ENCODE peak calls at places on chromosomes 1 and 21, in nine cellular contexts. D is fibroblast of lung; J is HS-5; T is central memory CD4-positive, alpha-beta T cell; Z is endothelial cell; L is MCF 10A; C is tibial artery; E is ACHN; M is stimulated activated CD8-positive, alpha-beta memory T cell treated with anti-CD3 and anti-CD28 coated beads, Interleukin-15, amount 100 ng/mL, for 48 hours. U is an unnamed sample.

GRCh38 chr1:111967886-111968285 is 21.6 kb downstream of the KCND3 start:
- DNase-seq in C (no peak), J (no peak), E (no peak), Z (no peak), T (no peak), M (no peak), D (no peak), L (no peak), U (no peak)

GRCh38 chr1:228351850-228352249 is 54.8 kb downstream of the TRIM11 start:
- DNase-seq in T (no peak), Z (no peak), C (no peak), D (no peak), E (no peak), L (no peak), J (no peak), M (no peak), U (no peak)

GRCh38 chr1:227787513-227788278 is 27.8 kb upstream of the PRSS38 start:
- DNase-seq in E (peak), D (peak), L (peak), C (peak), M (peak), T (peak), J (peak), Z (peak), U (peak)

GRCh38 chr1:164635784-164636729 is 77.1 kb downstream of the PBX1 start:
- DNase-seq in Z (no peak), E (no peak), J (no peak), T (no peak), M (no peak), L (no peak), D (peak), C (no peak), U (no peak)

GRCh38 chr1:155479205-155479604 is 83.4 kb downstream of the ASH1L start:
- DNase-seq in J (no peak), Z (no peak), T (no peak), D (peak), E (peak), M (no peak), L (peak), C (no peak), U (no peak)

GRCh38 chr1:27127419-27127818 is 27.5 kb downstream of the SLC9A1 start:
- DNase-seq in T (no peak), C (no peak), M (no peak), E (no peak), Z (no peak), J (no peak), D (no peak), L (no peak), U (no peak)

GRCh38 chr1:90114521-90115141 is 119.7 kb downstream of the ZNF326 start:
- DNase-seq in E (peak), Z (peak), L (peak), C (no peak), J (peak), T (no peak), M (no peak), D (peak), U (no peak)

GRCh38 chr1:117591248-117591647 is 14.6 kb upstream of the TENT5C start:
- DNase-seq in E (no peak), T (no peak), C (no peak), Z (no peak), J (no peak), M (no peak), L (no peak), D (no peak), U (no peak)

GRCh38 chr21:46354046-46354445 is 30.1 kb downstream of the PCNT start:
- DNase-seq in D (no peak), J (no peak), M (no peak), E (no peak), L (no peak), C (no peak), T (no peak), Z (no peak), U (no peak)

GRCh38 chr1:23202263-23202749 is 15.0 kb downstream of the HTR1D start:
- DNase-seq in C (no peak), M (no peak), J (no peak), T (no peak), D (peak), E (no peak), L (peak), Z (no peak), U (no peak)

GRCh38 chr1:22465018-22465565 is 13.4 kb downstream of the ZBTB40 start:
- DNase-seq in T (no peak), L (no peak), C (no peak), M (no peak), Z (no peak), E (no peak), J (no peak), D (no peak), U (no peak)

GRCh38 chr21:43613755-43614638 is 45.3 kb downstream of the HSF2BP start:
- DNase-seq in T (no peak), M (no peak), D (peak), J (no peak), C (no peak), Z (no peak), L (no peak), E (no peak), U (no peak)

GRCh38 chr1:94622757-94623156 is 81.2 kb upstream of the F3 start:
- DNase-seq in E (peak), Z (no peak), L (peak), M (no peak), C (no peak), D (peak), J (no peak), T (no peak), U (no peak)

GRCh38 chr1:56709269-56709880 is 64.3 kb downstream of the PRKAA2 start:
- DNase-seq in J (no peak), Z (peak), D (peak), L (peak), M (no peak), T (peak), C (no peak), E (peak), U (no peak)

GRCh38 chr1:227185291-227185690 is 133.0 kb downstream of the CDC42BPA start:
- DNase-seq in D (no peak), L (no peak), E (no peak), C (no peak), M (no peak), Z (no peak), T (no peak), J (no peak), U (no peak)

GRCh38 chr1:201539561-201540404 is 856 bp downstream of the NAV1 start:
- DNase-seq in C (peak), L (no peak), Z (peak), T (no peak), J (no peak), M (no peak), D (peak), E (peak), U (peak)

GRCh38 chr1:92980732-92981647 is 19.7 kb upstream of the DIPK1A start:
- DNase-seq in E (no peak), T (peak), J (no peak), L (no peak), M (no peak), D (no peak), Z (no peak), C (no peak), U (no peak)

GRCh38 chr1:16189921-16190499 is 22.4 kb downstream of the ARHGEF19 start:
- DNase-seq in J (no peak), E (peak), M (no peak), Z (no peak), T (no peak), L (peak), D (no peak), C (no peak), U (no peak)

GRCh38 chr1:14136152-14136763 is 436.3 kb downstream of the PRDM2 start:
- DNase-seq in L (no peak), M (no peak), J (no peak), Z (no peak), E (no peak), C (no peak), T (no peak), D (no peak), U (no peak)

GRCh38 chr1:234914606-234915290 is 213.9 kb downstream of the TOMM20 start:
- DNase-seq in T (no peak), J (no peak), D (no peak), Z (no peak), C (no peak), E (no peak), L (no peak), M (no peak), U (no peak)

GRCh38 chr1:169321539-169321938 is 46.1 kb downstream of the NME7 start:
- DNase-seq in L (peak), J (peak), D (peak), T (no peak), M (no peak), E (no peak), Z (no peak), C (no peak), U (no peak)

GRCh38 chr1:203592156-203592555 is 34.5 kb upstream of the ATP2B4 start:
- DNase-seq in C (no peak), E (no peak), J (no peak), D (no peak), M (no peak), T (no peak), L (no peak), Z (no peak), U (no peak)

GRCh38 chr1:109785446-109786106 is 21.9 kb upstream of the EPS8L3 start:
- DNase-seq in M (no peak), D (no peak), Z (no peak), C (peak), E (no peak), T (no peak), J (no peak), L (no peak), U (peak)

GRCh38 chr1:91006113-91006908 is 15.5 kb downstream of the ZNF644 start:
- DNase-seq in L (no peak), E (no peak), D (no peak), M (no peak), J (no peak), C (no peak), Z (no peak), T (no peak), U (no peak)

GRCh38 chr1:12178511-12178910 is 11.7 kb downstream of the TNFRSF1B start:
- DNase-seq in M (no peak), C (no peak), Z (no peak), D (no peak), T (no peak), E (no peak), J (no peak), L (no peak), U (no peak)

GRCh38 chr1:14658642-14659041 is 60.2 kb downstream of the KAZN start:
- DNase-seq in C (no peak), T (no peak), Z (no peak), M (no peak), E (no peak), L (no peak), J (no peak), D (no peak), U (no peak)

GRCh38 chr1:76337777-76338176 is 263.2 kb downstream of the ST6GALNAC3 start:
- DNase-seq in Z (no peak), J (no peak), C (no peak), E (no peak), D (no peak), L (no peak), M (no peak), T (no peak), U (no peak)

GRCh38 chr1:153786038-153786790 is 11.0 kb downstream of the SLC27A3 start:
- DNase-seq in T (no peak), J (no peak), L (no peak), D (no peak), E (no peak), Z (no peak), M (no peak), C (no peak), U (no peak)

GRCh38 chr1:11569551-11569950 is 84.7 kb downstream of the FBXO2 start:
- DNase-seq in L (peak), Z (no peak), T (no peak), J (no peak), M (no peak), C (no peak), E (no peak), D (no peak), U (no peak)

GRCh38 chr21:44626673-44627143 is at the start of gene KRTAP10-9:
- DNase-seq in D (no peak), Z (no peak), L (no peak), C (no peak), T (no peak), M (no peak), E (no peak), J (no peak), U (no peak)

GRCh38 chr1:88982055-88982454 is 10.4 kb downstream of the KYAT3 start:
- DNase-seq in T (no peak), E (no peak), D (peak), M (no peak), J (no peak), L (no peak), C (no peak), Z (no peak), U (no peak)

GRCh38 chr1:226736001-226736907 is 2.8 kb downstream of the ITPKB start:
- DNase-seq in L (no peak), Z (no peak), J (no peak), T (no peak), E (no peak), M (no peak), C (no peak), D (no peak), U (peak)

U was measured in suprapubic skin.